ENCODE peak calls at places on chromosomes 7 and 10, in seven cellular contexts. H, I, U, Q, S, F and R are unnamed samples.
A peak's percentile ranks its signal among the peaks of the same experiment; 100 is the strongest.

GRCh38 chr10:124990671-124991625 is 49.0 kb downstream of the ZRANB1 start:
- DNase-seq in H (no peak), I (no peak), U (no peak), Q (no peak), S (no peak), F (no peak), R (no peak)

GRCh38 chr7:25448301-25448700 is 220.0 kb upstream of the NPVF start:
- DNase-seq in H (no peak), I (no peak), U (no peak), Q (no peak), S (no peak), F (no peak), R (no peak)

GRCh38 chr7:5532520-5533335 is 109.1 kb upstream of the TNRC18 start:
- DNase-seq in H (no peak), I (peak; percentile 67), U (no peak), Q (peak; percentile 88), S (no peak), F (no peak), R (no peak)

GRCh38 chr7:33039905-33040292 is 22.7 kb downstream of the NT5C3A start:
- DNase-seq in H (no peak), I (no peak), U (no peak), Q (no peak), S (no peak), F (no peak), R (no peak)

GRCh38 chr10:13949844-13950542 is 363.2 kb downstream of the PRPF18 start:
- DNase-seq in H (peak; percentile 91), I (no peak), U (peak; percentile 72), Q (no peak), S (no peak), F (peak; percentile 90), R (no peak)

GRCh38 chr7:151539055-151539714 is 19.5 kb upstream of the RHEB start:
- DNase-seq in H (peak; percentile 16), I (peak; percentile 29), U (no peak), Q (no peak), S (no peak), F (peak; percentile 28), R (no peak)

GRCh38 chr7:46424934-46425333 is 503.9 kb upstream of the IGFBP3 start:
- DNase-seq in H (no peak), I (no peak), U (peak; percentile 11), Q (no peak), S (no peak), F (peak; percentile 35), R (no peak)

GRCh38 chr7:85104432-85105205 is 82.2 kb downstream of the SEMA3D start:
- DNase-seq in H (peak; percentile 33), I (no peak), U (peak; percentile 70), Q (no peak), S (peak; percentile 39), F (no peak), R (no peak)

GRCh38 chr10:118927317-118927716 is 102.2 kb upstream of the NANOS1 start:
- DNase-seq in H (no peak), I (no peak), U (peak; percentile 73), Q (no peak), S (no peak), F (no peak), R (no peak)

GRCh38 chr10:66925896-66926719 is at the start of gene LRRTM3:
- DNase-seq in H (peak; percentile 73), I (peak; percentile 74), U (peak; percentile 80), Q (no peak), S (peak; percentile 38), F (peak; percentile 88), R (peak; percentile 66)

GRCh38 chr10:22148956-22149355 is 68.9 kb downstream of the EBLN1 start:
- DNase-seq in H (peak; percentile 7), I (no peak), U (peak; percentile 64), Q (no peak), S (peak; percentile 1), F (peak; percentile 6), R (no peak)

GRCh38 chr10:29140991-29141390 is 147.9 kb upstream of the LYZL1 start:
- DNase-seq in H (peak; percentile 92), I (no peak), U (peak; percentile 81), Q (no peak), S (no peak), F (peak; percentile 88), R (no peak)

GRCh38 chr7:12244129-12244528 is 33.0 kb downstream of the TMEM106B start:
- DNase-seq in H (peak; percentile 8), I (peak; percentile 48), U (peak; percentile 25), Q (peak; percentile 42), S (no peak), F (peak; percentile 13), R (peak; percentile 8)

GRCh38 chr7:149321978-149322541 is 60.1 kb downstream of the ZNF783 start:
- DNase-seq in H (peak; percentile 21), I (no peak), U (peak; percentile 41), Q (no peak), S (no peak), F (peak; percentile 14), R (no peak)

GRCh38 chr7:90980545-90980944 is 283.7 kb upstream of the FZD1 start:
- DNase-seq in H (peak; percentile 35), I (no peak), U (peak; percentile 43), Q (no peak), S (no peak), F (no peak), R (no peak)

GRCh38 chr7:103613655-103614642 is 167.9 kb upstream of the SLC26A5 start:
- DNase-seq in H (no peak), I (no peak), U (no peak), Q (no peak), S (no peak), F (peak; percentile 10), R (no peak)

GRCh38 chr10:132463333-132464255 is 66.6 kb downstream of the PWWP2B start:
- DNase-seq in H (no peak), I (no peak), U (peak; percentile 10), Q (no peak), S (no peak), F (no peak), R (no peak)
- TF ChIP-seq CTCF in H (peak; percentile 31), I (no peak), U (no peak), Q (peak; percentile 16), S (peak; percentile 20), F (peak; percentile 48), R (peak; percentile 30)

DNA sequence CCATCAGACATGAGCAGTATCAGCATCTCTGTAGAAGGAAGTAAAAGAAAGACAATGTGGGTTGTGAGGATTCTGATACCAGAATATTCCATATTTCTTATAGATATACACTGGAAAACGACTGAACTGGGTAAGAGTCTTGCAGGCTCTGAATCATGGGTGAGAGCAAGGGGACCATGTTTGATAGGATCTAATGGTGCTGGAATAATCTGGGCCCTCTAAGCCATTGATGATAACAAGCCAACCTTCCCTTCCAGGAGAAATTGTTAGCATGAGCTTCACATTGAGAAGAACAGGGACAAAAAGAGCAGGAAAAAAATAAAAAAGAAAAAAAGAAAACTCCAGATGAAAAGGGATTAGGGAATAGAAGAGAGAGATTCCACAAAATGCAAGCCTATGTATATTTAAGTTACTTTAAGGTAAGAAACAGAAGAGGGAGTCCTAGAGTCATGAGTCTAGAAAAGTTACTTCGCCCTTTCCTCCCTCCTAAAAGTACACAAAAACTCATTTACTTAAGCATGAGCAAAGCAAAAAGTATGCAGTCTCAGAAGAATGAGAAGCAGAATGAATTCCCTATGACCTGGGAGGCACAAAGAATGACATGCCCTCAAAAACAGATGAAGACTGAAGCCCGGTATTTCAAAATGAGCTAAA is 181.9 kb downstream of the TMEM26 start:
- DNase-seq in H (peak; percentile 84), I (no peak), U (peak; percentile 77), Q (no peak), S (peak; percentile 41), F (peak; percentile 60), R (no peak)
- TF ChIP-seq CTCF in H (peak; percentile 55), I (no peak), U (peak; percentile 30), Q (peak; percentile 18), S (peak; percentile 12), F (peak; percentile 29), R (no peak)

DNA sequence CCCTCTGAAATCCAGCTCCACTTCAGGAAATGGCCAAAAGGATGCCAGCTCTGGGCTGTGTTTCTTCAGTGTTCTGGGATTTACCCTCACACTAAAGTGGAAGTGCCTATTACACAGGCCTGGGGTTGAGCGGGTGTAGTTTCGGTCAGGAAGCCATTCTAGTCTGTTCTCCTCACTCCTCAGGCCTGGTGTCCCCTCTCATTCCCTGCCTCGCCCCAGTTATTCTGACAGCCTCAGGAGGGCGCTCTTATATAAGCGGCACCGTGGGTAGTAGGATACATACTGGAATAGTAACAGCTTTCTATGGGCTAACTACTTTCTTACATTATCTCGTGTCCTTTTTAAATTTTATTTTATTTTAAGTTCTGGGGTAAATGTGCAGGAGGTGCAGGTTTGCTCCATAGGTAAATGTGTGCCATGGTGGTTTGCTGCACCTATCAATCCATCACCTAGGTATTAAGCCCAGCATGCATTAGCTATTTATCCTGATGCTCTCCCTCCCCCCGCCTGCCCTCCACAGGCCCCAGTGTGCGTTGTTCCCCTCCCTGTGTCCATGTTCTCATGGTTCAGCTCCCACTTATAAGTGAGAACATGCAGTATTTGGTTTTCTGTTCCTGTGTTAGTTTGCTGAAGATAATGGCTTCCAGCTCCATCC is 12.2 kb upstream of the LGI1 start:
- DNase-seq in H (no peak), I (no peak), U (peak; percentile 8), Q (no peak), S (no peak), F (no peak), R (no peak)
- TF ChIP-seq CTCF in H (peak; percentile 35), I (no peak), U (peak; percentile 25), Q (no peak), S (peak; percentile 57), F (peak; percentile 69), R (peak; percentile 51)

GRCh38 chr7:77316219-77316978 is 99.8 kb downstream of the GSAP start:
- DNase-seq in H (no peak), I (no peak), U (no peak), Q (no peak), S (no peak), F (no peak), R (no peak)

GRCh38 chr7:77315102-77315501 is 101.0 kb downstream of the GSAP start:
- DNase-seq in H (peak; percentile 32), I (no peak), U (peak; percentile 29), Q (no peak), S (no peak), F (no peak), R (no peak)

GRCh38 chr7:77321300-77321699 is 94.8 kb downstream of the GSAP start:
- DNase-seq in H (no peak), I (no peak), U (no peak), Q (no peak), S (no peak), F (no peak), R (no peak)

GRCh38 chr7:77320161-77320560 is 96.0 kb downstream of the GSAP start:
- DNase-seq in H (no peak), I (no peak), U (no peak), Q (no peak), S (no peak), F (no peak), R (no peak)

DNA sequence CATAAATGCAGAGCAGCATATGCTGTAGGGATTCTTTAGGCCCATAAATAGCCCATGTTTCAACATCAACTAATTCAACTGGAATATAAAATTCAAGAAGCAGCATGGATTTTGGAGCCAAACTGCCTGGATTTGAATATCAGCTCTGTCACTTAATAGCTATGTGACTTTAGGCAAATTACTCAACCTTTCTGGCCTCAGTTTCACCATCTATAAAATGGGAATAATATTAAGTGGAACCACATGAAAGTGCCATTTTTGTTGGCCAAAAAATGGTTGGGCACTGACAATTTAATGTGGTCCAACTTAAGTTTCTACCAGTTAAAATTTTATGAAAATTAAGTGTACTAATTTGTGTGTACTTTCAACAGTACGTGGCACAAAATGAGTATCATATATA is 98.1 kb downstream of the GSAP start:
- DNase-seq in H (no peak), I (no peak), U (no peak), Q (no peak), S (no peak), F (no peak), R (no peak)
- TF ChIP-seq CTCF in H (no peak), I (no peak), U (no peak), Q (no peak), S (no peak), F (no peak), R (no peak)